ENCODE peak calls at places on chromosome 1, in five cellular contexts. W, A, X, Y and H are unnamed samples.

GRCh38 chr1:145706282-145706681 is 886 bp downstream of the PDZK1 start:
- DNase-seq in W (no peak), A (no peak), X (peak; percentile 53), Y (no peak), H (no peak)

GRCh38 chr1:24443241-24443656 is 27.6 kb downstream of the NIPAL3 start:
- DNase-seq in W (no peak), A (no peak), X (peak; percentile 50), Y (no peak), H (no peak)

GRCh38 chr1:20640183-20640597 is 6.9 kb downstream of the PINK1 start:
- DNase-seq in W (peak; percentile 34), A (peak; percentile 44), X (peak; percentile 77), Y (peak; percentile 57), H (peak; percentile 42)

GRCh38 chr1:234980657-234981396 is 147.8 kb downstream of the TOMM20 start:
- DNase-seq in W (peak; percentile 88), A (no peak), X (peak; percentile 78), Y (peak; percentile 99), H (peak; percentile 92)

GRCh38 chr1:201530741-201531521 is 8.0 kb upstream of the NAV1 start:
- DNase-seq in W (peak; percentile 70), A (peak; percentile 67), X (peak; percentile 89), Y (peak; percentile 90), H (peak; percentile 68)

GRCh38 chr1:95503371-95504145 is 269.5 kb downstream of the RWDD3 start:
- DNase-seq in W (no peak), A (no peak), X (no peak), Y (no peak), H (no peak)

GRCh38 chr1:25117233-25117823 is 115.0 kb downstream of the SYF2 start:
- DNase-seq in W (no peak), A (peak; percentile 9), X (no peak), Y (no peak), H (no peak)

GRCh38 chr1:1889090-1889750 is 1.7 kb downstream of the GNB1 start:
- DNase-seq in W (no peak), A (no peak), X (no peak), Y (peak; percentile 39), H (no peak)

GRCh38 chr1:35202048-35202719 is 9.2 kb upstream of the SFPQ start:
- DNase-seq in W (peak; percentile 74), A (peak; percentile 86), X (peak; percentile 75), Y (peak; percentile 84), H (peak; percentile 79)